ENCODE peak calls at places on chromosomes 3 and 15, in seven cellular contexts. X is dorsolateral prefrontal cortex, T is coronary artery, G is osteocyte, E is LNCaP clone FGC, D is PC-3, O is progenitor cell of endocrine pancreas. R is an unnamed sample.

GRCh38 chr15:60695713-60696522 is 217.0 kb upstream of the ICE2 start:
- DNase-seq in X (no peak), T (no peak), G (no peak), E (no peak), D (no peak), O (no peak), R (no peak)

GRCh38 chr3:197592361-197593045 is 36.7 kb upstream of the BDH1 start:
- DNase-seq in X (no peak), T (no peak), G (peak; percentile 46), E (no peak), D (no peak), O (no peak), R (no peak)

GRCh38 chr3:13574083-13574797 is 25.3 kb downstream of the FBLN2 start:
- DNase-seq in X (no peak), T (no peak), G (no peak), E (no peak), D (no peak), O (no peak), R (no peak)

GRCh38 chr3:124592658-124593441 is 137.4 kb upstream of the UMPS start:
- DNase-seq in X (no peak), T (no peak), G (no peak), E (peak; percentile 64), D (peak; percentile 99), O (peak; percentile 34), R (no peak)

GRCh38 chr3:182917134-182917533 is 63.2 kb downstream of the DCUN1D1 start:
- DNase-seq in X (no peak), T (no peak), G (no peak), E (no peak), D (no peak), O (no peak), R (no peak)

GRCh38 chr3:142224482-142225072 is 808 bp downstream of the GK5 start:
- DNase-seq in X (no peak), T (no peak), G (no peak), E (no peak), D (no peak), O (no peak), R (no peak)

GRCh38 chr3:72995337-72995736 is 1.3 kb upstream of the PPP4R2 start:
- DNase-seq in X (no peak), T (no peak), G (no peak), E (no peak), D (no peak), O (no peak), R (no peak)

GRCh38 chr3:52851348-52851747 is 16.5 kb upstream of the MUSTN1 start:
- DNase-seq in X (no peak), T (no peak), G (no peak), E (peak; percentile 52), D (peak; percentile 51), O (peak; percentile 33), R (no peak)

GRCh38 chr3:172135766-172136729 is 96.7 kb downstream of the FNDC3B start:
- DNase-seq in X (no peak), T (no peak), G (no peak), E (no peak), D (no peak), O (no peak), R (no peak)

GRCh38 chr3:158057666-158058065 is 48.6 kb downstream of the SHOX2 start:
- DNase-seq in X (no peak), T (no peak), G (no peak), E (no peak), D (peak; percentile 60), O (no peak), R (no peak)

GRCh38 chr15:27679621-27680521 is 419.2 kb downstream of the OCA2 start:
- DNase-seq in X (no peak), T (peak; percentile 16), G (no peak), E (no peak), D (no peak), O (no peak), R (no peak)

GRCh38 chr3:132253262-132253878 is 63.8 kb upstream of the ACP3 start:
- DNase-seq in X (no peak), T (no peak), G (no peak), E (peak; percentile 64), D (peak; percentile 77), O (no peak), R (no peak)

GRCh38 chr3:123816673-123817207 is 67.4 kb downstream of the MYLK start:
- DNase-seq in X (no peak), T (no peak), G (peak; percentile 27), E (no peak), D (no peak), O (no peak), R (no peak)

GRCh38 chr3:22713936-22714335 is 489.2 kb upstream of the UBE2E2 start:
- DNase-seq in X (no peak), T (no peak), G (no peak), E (no peak), D (peak; percentile 90), O (no peak), R (no peak)

GRCh38 chr3:101066776-101067175 is 73.6 kb upstream of the ABI3BP start:
- DNase-seq in X (no peak), T (no peak), G (no peak), E (no peak), D (peak; percentile 25), O (no peak), R (no peak)

GRCh38 chr3:18633002-18633401 is 207.9 kb upstream of the SATB1 start:
- DNase-seq in X (no peak), T (no peak), G (no peak), E (peak; percentile 46), D (peak; percentile 41), O (no peak), R (no peak)

GRCh38 chr3:131349946-131350347 is 31.6 kb upstream of the NUDT16 start:
- DNase-seq in X (no peak), T (no peak), G (no peak), E (no peak), D (peak; percentile 89), O (no peak), R (no peak)

GRCh38 chr3:125585595-125586223 is 9.6 kb downstream of the OSBPL11 start:
- DNase-seq in X (peak; percentile 44), T (no peak), G (no peak), E (peak; percentile 18), D (peak; percentile 64), O (peak; percentile 40), R (no peak)

GRCh38 chr15:98800437-98801233 is 152.3 kb downstream of the IGF1R start:
- DNase-seq in X (peak; percentile 77), T (peak; percentile 75), G (no peak), E (no peak), D (peak; percentile 37), O (peak; percentile 25), R (no peak)

GRCh38 chr3:98733055-98733777 is 29.9 kb upstream of the ST3GAL6 start:
- DNase-seq in X (peak; percentile 41), T (no peak), G (no peak), E (no peak), D (peak; percentile 38), O (no peak), R (no peak)

GRCh38 chr15:69472575-69472974 is 20.0 kb downstream of the RPLP1 start:
- DNase-seq in X (no peak), T (no peak), G (no peak), E (no peak), D (no peak), O (no peak), R (no peak)

GRCh38 chr15:69476704-69477473 is 24.3 kb downstream of the RPLP1 start:
- DNase-seq in X (no peak), T (peak; percentile 56), G (no peak), E (no peak), D (no peak), O (no peak), R (no peak)

GRCh38 chr15:69475769-69476358 is 23.2 kb downstream of the RPLP1 start:
- DNase-seq in X (peak; percentile 82), T (peak; percentile 75), G (peak; percentile 93), E (peak; percentile 63), D (peak; percentile 80), O (peak; percentile 73), R (peak; percentile 73)

GRCh38 chr15:69474291-69474690 is 21.7 kb downstream of the RPLP1 start:
- DNase-seq in X (no peak), T (peak; percentile 31), G (no peak), E (no peak), D (no peak), O (no peak), R (no peak)

GRCh38 chr15:69474846-69475455 is 22.3 kb downstream of the RPLP1 start:
- DNase-seq in X (no peak), T (peak; percentile 46), G (no peak), E (peak; percentile 95), D (no peak), O (no peak), R (no peak)
- TF ChIP-seq CTCF in X (no peak), T (no peak), G (no peak), E (no peak), D (no peak), O (no peak), R (no peak)

GRCh38 chr15:76239786-76240185 is 71.5 kb downstream of the ETFA start:
- DNase-seq in X (no peak), T (no peak), G (no peak), E (no peak), D (no peak), O (no peak), R (no peak)

GRCh38 chr15:76236350-76236749 is 74.9 kb downstream of the ETFA start:
- DNase-seq in X (no peak), T (no peak), G (no peak), E (no peak), D (no peak), O (no peak), R (no peak)

GRCh38 chr15:76234337-76234889 is 76.9 kb downstream of the ETFA start:
- DNase-seq in X (no peak), T (no peak), G (no peak), E (no peak), D (no peak), O (no peak), R (no peak)

DNA sequence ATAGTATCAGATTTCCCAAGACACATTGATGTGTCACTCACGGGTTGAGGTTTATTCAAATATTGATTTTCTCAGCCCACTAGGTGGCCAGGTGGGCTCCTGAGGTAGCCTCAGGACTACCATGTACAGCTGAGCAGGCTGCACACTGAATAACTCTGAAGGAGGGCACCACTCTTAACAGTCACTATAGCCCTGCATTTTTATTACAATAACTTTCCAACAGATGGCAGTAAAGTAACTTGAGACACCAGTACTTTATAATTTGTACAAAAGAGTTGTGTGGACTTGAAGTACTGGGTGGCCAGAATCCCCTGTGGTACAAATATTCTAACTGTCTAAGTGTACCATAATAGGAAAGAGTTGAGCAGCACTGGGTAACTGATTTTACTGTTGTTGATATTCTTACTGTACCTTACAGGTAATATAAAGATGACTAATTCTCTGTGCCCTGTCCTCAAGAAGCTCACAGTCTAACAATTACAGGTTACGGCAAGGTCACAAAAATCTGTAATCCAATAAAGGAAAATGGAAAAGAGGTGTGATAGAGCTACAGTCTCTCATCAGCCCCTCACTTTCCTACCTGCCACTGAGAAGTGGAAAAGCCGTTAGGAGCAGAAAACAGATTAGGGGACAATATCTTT is 76.0 kb downstream of the ETFA start:
- DNase-seq in X (no peak), T (no peak), G (no peak), E (no peak), D (peak; percentile 73), O (no peak), R (no peak)
- TF ChIP-seq CTCF in X (peak; percentile 41), T (no peak), G (peak; percentile 65), E (peak; percentile 38), D (peak; percentile 76), O (peak; percentile 58), R (no peak)

GRCh38 chr3:178703268-178703975 is 167.2 kb downstream of the KCNMB2 start:
- DNase-seq in X (no peak), T (no peak), G (no peak), E (no peak), D (peak; percentile 22), O (no peak), R (no peak)
- TF ChIP-seq CTCF in X (no peak), T (no peak), G (peak; percentile 48), E (no peak), D (no peak), O (no peak), R (no peak)

GRCh38 chr3:136070953-136071949 is 105.7 kb downstream of the PPP2R3A start:
- DNase-seq in X (no peak), T (no peak), G (peak; percentile 87), E (no peak), D (peak; percentile 19), O (no peak), R (no peak)
- TF ChIP-seq CTCF in X (peak; percentile 20), T (no peak), G (peak; percentile 53), E (peak; percentile 26), D (peak; percentile 39), O (no peak), R (no peak)